ENCODE peak calls at places on chromosome 7, in six cellular contexts. C, Y, M, G, V and K are unnamed samples.

GRCh38 chr7:122311719-122312118 is 7.2 kb upstream of the FEZF1 start:
- DNase-seq in C (no peak), Y (no peak), M (no peak), G (no peak), V (no peak), K (no peak)

GRCh38 chr7:134364619-134365037 is 47.9 kb upstream of the SLC35B4 start:
- DNase-seq in C (no peak), Y (no peak), M (peak), G (no peak), V (no peak), K (no peak)

GRCh38 chr7:40873248-40873647 is 738.4 kb downstream of the SUGCT start:
- DNase-seq in C (no peak), Y (no peak), M (no peak), G (no peak), V (no peak), K (no peak)

GRCh38 chr7:84194484-84195260 is at the start of gene SEMA3A:
- DNase-seq in C (peak), Y (no peak), M (peak), G (peak), V (no peak), K (no peak)

GRCh38 chr7:27112960-27113949 is 10.8 kb upstream of the HOXA2 start:
- DNase-seq in C (no peak), Y (peak), M (peak), G (peak), V (no peak), K (peak)

GRCh38 chr7:47669178-47669878 is 87.4 kb upstream of the TNS3 start:
- DNase-seq in C (peak), Y (peak), M (peak), G (peak), V (peak), K (peak)

GRCh38 chr7:83475403-83475802 is 173.5 kb downstream of the SEMA3E start:
- DNase-seq in C (no peak), Y (no peak), M (no peak), G (no peak), V (no peak), K (no peak)

GRCh38 chr7:141976524-141977245 is 3.1 kb upstream of the TAS2R38 start:
- DNase-seq in C (no peak), Y (no peak), M (no peak), G (no peak), V (no peak), K (no peak)

GRCh38 chr7:139482122-139482521 is 1.4 kb downstream of the KLRG2 start:
- DNase-seq in C (no peak), Y (no peak), M (no peak), G (no peak), V (no peak), K (no peak)

DNA sequence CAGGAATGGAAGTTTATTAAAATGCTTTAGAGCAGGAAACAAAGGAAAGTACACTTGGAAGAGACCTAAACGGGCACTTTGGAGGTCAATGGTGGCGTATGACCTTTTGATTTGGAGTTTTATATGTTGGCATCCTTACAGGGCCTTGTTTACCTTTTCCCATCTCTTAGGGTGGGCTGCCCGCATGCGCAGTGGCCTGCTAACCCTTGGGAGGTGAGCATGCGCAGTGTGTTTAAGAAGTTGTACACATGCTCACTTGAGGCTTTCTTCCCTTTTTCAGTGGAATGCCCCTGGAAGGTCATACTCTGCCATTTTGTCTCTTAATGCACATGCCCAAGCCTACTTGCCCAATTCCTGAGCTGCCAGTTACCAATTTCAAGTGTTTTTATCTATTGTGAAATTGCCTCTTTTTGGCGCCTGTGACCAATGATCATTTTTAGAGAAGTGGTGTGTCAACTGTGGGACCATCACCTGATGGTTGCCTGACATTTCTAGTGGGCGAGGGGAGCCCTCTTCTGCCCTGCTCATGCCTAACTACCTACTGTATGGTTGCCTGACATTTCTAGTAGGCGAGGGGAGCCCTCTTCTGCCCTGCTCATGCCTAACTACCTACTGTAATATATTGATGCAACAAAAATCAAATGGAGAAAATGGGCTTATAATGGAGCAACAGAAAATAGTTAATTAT is 138.0 kb downstream of the PPP1R9A start:
- DNase-seq in C (peak), Y (no peak), M (no peak), G (no peak), V (no peak), K (no peak)
- TF ChIP-seq CTCF in C (no peak), Y (peak), M (no peak), G (no peak), V (peak), K (no peak)

GRCh38 chr7:155464948-155465739 is 7.2 kb downstream of the EN2 start:
- DNase-seq in C (no peak), Y (peak), M (no peak), G (no peak), V (no peak), K (no peak)

GRCh38 chr7:155465761-155466141 is 7.8 kb downstream of the EN2 start:
- DNase-seq in C (no peak), Y (no peak), M (no peak), G (no peak), V (no peak), K (no peak)

GRCh38 chr7:155466814-155467675 is 9.1 kb downstream of the EN2 start:
- DNase-seq in C (no peak), Y (peak), M (no peak), G (no peak), V (no peak), K (no peak)

GRCh38 chr7:155467846-155468821 is 10.2 kb downstream of the EN2 start:
- DNase-seq in C (no peak), Y (peak), M (no peak), G (no peak), V (no peak), K (no peak)

GRCh38 chr7:155466142-155466813 is 8.3 kb downstream of the EN2 start:
- DNase-seq in C (no peak), Y (peak), M (no peak), G (no peak), V (no peak), K (no peak)
- H3K27ac ChIP-seq in C (no peak), Y (no peak), M (no peak), G (no peak), V (no peak), K (no peak)

GRCh38 chr7:74253975-74254857 is at the start of gene RFC2:
- DNase-seq in C (peak), Y (peak), M (peak), G (peak), V (peak), K (peak)

GRCh38 chr7:74253331-74253730 is 868 bp downstream of the RFC2 start:
- DNase-seq in C (no peak), Y (no peak), M (no peak), G (no peak), V (no peak), K (no peak)

GRCh38 chr7:74254858-74255379 is 720 bp upstream of the RFC2 start:
- DNase-seq in C (peak), Y (no peak), M (no peak), G (no peak), V (no peak), K (no peak)

GRCh38 chr7:74252893-74253292 is 1.3 kb downstream of the RFC2 start:
- DNase-seq in C (peak), Y (no peak), M (no peak), G (no peak), V (no peak), K (no peak)

GRCh38 chr7:74256446-74257408 is 2.5 kb upstream of the RFC2 start:
- DNase-seq in C (no peak), Y (no peak), M (peak), G (peak), V (no peak), K (no peak)
- H3K4me3 ChIP-seq in C (no peak), Y (no peak), M (no peak), G (no peak), V (no peak), K (no peak)

GRCh38 chr7:155806096-155806871 is 6.0 kb downstream of the SHH start:
- DNase-seq in C (no peak), Y (peak), M (no peak), G (no peak), V (no peak), K (no peak)
- TF ChIP-seq CTCF in C (no peak), Y (no peak), M (no peak), G (no peak), V (no peak), K (no peak)